ENCODE peak calls at places on chromosomes 2 and 18, in four cellular contexts. One of them, this sample, is unnamed.

GRCh38 chr2:134780977-134781376 is 57.4 kb upstream of the ACMSD start:
- DNase-seq in K562: no peak
- DNase-seq in HepG2: no peak
- DNase-seq in GM12878: no peak
- DNase-seq in this sample: no peak

GRCh38 chr18:48367557-48367956 is 41.6 kb downstream of the ZBTB7C start:
- DNase-seq in GM12878: no peak
- DNase-seq in K562: no peak
- DNase-seq in HepG2: no peak
- DNase-seq in this sample: no peak

GRCh38 chr18:36153203-36153602 is 23.5 kb downstream of the ELP2 start:
- DNase-seq in K562: no peak
- DNase-seq in GM12878: no peak
- DNase-seq in HepG2: peak; percentile 23
- DNase-seq in this sample: no peak

GRCh38 chr2:197450485-197450884 is 2.9 kb upstream of the COQ10B start:
- DNase-seq in GM12878: no peak
- DNase-seq in HepG2: no peak
- DNase-seq in K562: no peak
- DNase-seq in this sample: no peak

GRCh38 chr2:219001577-219002394 is 8.6 kb upstream of the CRYBA2 start:
- DNase-seq in GM12878: no peak
- DNase-seq in K562: peak; percentile 65
- DNase-seq in HepG2: peak; percentile 93
- DNase-seq in this sample: peak; percentile 50

GRCh38 chr18:46096651-46097300 is 1.3 kb downstream of the ATP5F1A start:
- DNase-seq in HepG2: no peak
- DNase-seq in K562: no peak
- DNase-seq in GM12878: no peak
- DNase-seq in this sample: no peak

GRCh38 chr2:26580151-26580550 is 61.0 kb downstream of the CIB4 start:
- DNase-seq in HepG2: no peak
- DNase-seq in GM12878: no peak
- DNase-seq in K562: no peak
- DNase-seq in this sample: peak; percentile 28

GRCh38 chr2:207362716-207363115 is 167.0 kb upstream of the CREB1 start:
- DNase-seq in HepG2: no peak
- DNase-seq in K562: no peak
- DNase-seq in GM12878: no peak
- DNase-seq in this sample: no peak

GRCh38 chr2:46163804-46164569 is 133.2 kb upstream of the EPAS1 start:
- DNase-seq in GM12878: no peak
- DNase-seq in K562: no peak
- DNase-seq in HepG2: no peak
- DNase-seq in this sample: no peak

GRCh38 chr2:203799905-203800304 is 67.7 kb upstream of the CTLA4 start:
- DNase-seq in HepG2: no peak
- DNase-seq in GM12878: peak; percentile 62
- DNase-seq in K562: no peak
- DNase-seq in this sample: no peak

GRCh38 chr18:44589709-44590108 is 91.0 kb upstream of the SETBP1 start:
- DNase-seq in GM12878: no peak
- DNase-seq in HepG2: no peak
- DNase-seq in K562: no peak
- DNase-seq in this sample: no peak

GRCh38 chr18:67135981-67136380 is 380.5 kb downstream of the DSEL start:
- DNase-seq in HepG2: no peak
- DNase-seq in K562: no peak
- DNase-seq in GM12878: no peak
- DNase-seq in this sample: no peak

GRCh38 chr18:58887613-58887963 is 22.9 kb downstream of the ZNF532 start:
- DNase-seq in GM12878: peak; percentile 51
- DNase-seq in HepG2: no peak
- DNase-seq in K562: no peak
- DNase-seq in this sample: no peak

GRCh38 chr2:238278626-238279323 is 9.6 kb downstream of the PER2 start:
- DNase-seq in GM12878: no peak
- DNase-seq in K562: no peak
- DNase-seq in HepG2: no peak
- DNase-seq in this sample: no peak

GRCh38 chr2:145751155-145751554 is 1231.2 kb upstream of the ZEB2 start:
- DNase-seq in GM12878: no peak
- DNase-seq in HepG2: no peak
- DNase-seq in K562: peak; percentile 61
- DNase-seq in this sample: no peak

DNA sequence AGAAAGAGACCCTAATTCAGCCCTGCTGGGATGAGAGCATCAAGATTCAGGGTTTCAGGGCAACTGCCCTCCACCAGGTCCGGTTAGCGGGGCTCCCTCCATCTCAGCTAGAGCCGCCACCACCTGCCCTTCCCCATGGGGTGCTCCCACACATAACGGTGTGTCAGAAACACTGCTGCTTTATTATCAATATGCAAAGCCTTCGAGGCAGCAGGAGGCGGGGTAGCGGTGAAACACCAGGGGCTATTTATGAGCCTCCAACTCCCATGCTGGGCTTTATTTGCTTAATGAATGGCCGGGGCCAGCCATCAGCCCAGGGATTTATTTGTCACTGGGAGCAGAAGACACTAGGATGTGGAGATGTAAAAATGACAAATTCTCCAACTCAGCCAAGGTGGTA is 109.8 kb downstream of the GALNT14 start:
- DNase-seq in K562: no peak
- DNase-seq in HepG2: no peak
- DNase-seq in GM12878: no peak
- DNase-seq in this sample: no peak
- TF ChIP-seq GABPA in K562: no peak
- TF ChIP-seq GABPA in HepG2: no peak
- TF ChIP-seq GABPA in GM12878: no peak
- TF ChIP-seq GABPA in this sample: no peak

GRCh38 chr2:10885479-10885863 is 26.3 kb upstream of the KCNF1 start:
- DNase-seq in HepG2: no peak
- DNase-seq in GM12878: no peak
- DNase-seq in K562: no peak
- DNase-seq in this sample: no peak
- TF ChIP-seq GABPA in HepG2: no peak
- TF ChIP-seq GABPA in GM12878: no peak
- TF ChIP-seq GABPA in K562: no peak
- TF ChIP-seq GABPA in this sample: no peak

DNA sequence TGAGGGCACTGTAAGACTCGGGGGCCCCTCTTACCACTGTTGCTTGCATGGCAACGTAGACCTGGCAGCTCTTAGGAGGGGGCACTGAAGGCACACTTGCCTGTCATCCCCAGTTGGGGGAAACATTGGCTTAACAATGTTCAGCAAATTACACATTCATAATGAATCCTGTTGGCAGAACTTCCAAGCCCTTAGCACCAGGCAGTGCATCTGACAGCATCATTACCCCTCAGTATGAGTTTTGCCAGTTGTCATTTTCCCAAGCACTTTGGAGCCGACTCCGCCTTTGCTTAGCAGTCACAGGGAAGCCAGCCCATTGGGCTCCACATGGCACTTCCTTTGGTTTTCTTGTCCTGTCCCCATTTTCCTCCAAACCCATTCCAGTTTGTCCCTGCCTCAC is 73.7 kb downstream of the VSNL1 start:
- DNase-seq in HepG2: no peak
- DNase-seq in GM12878: no peak
- DNase-seq in K562: no peak
- DNase-seq in this sample: no peak
- TF ChIP-seq GABPA in HepG2: no peak
- TF ChIP-seq GABPA in GM12878: no peak
- TF ChIP-seq GABPA in K562: no peak
- TF ChIP-seq GABPA in this sample: no peak

GRCh38 chr2:222322241-222322640 is 23.4 kb upstream of the PAX3 start:
- DNase-seq in HepG2: no peak
- DNase-seq in GM12878: no peak
- DNase-seq in K562: no peak
- DNase-seq in this sample: no peak

GRCh38 chr2:222318712-222319575 is 20.1 kb upstream of the PAX3 start:
- DNase-seq in GM12878: no peak
- DNase-seq in HepG2: no peak
- DNase-seq in K562: no peak
- DNase-seq in this sample: peak; percentile 77

GRCh38 chr2:222318026-222318711 is 19.4 kb upstream of the PAX3 start:
- DNase-seq in GM12878: no peak
- DNase-seq in HepG2: peak; percentile 53
- DNase-seq in K562: no peak
- DNase-seq in this sample: peak; percentile 84

GRCh38 chr2:222319576-222320440 is 21.0 kb upstream of the PAX3 start:
- DNase-seq in GM12878: no peak
- DNase-seq in HepG2: no peak
- DNase-seq in K562: no peak
- DNase-seq in this sample: peak; percentile 79

GRCh38 chr2:222320441-222321395 is 21.9 kb upstream of the PAX3 start:
- DNase-seq in GM12878: no peak
- DNase-seq in K562: no peak
- DNase-seq in HepG2: no peak
- DNase-seq in this sample: peak; percentile 58
- TF ChIP-seq GABPA in GM12878: no peak
- TF ChIP-seq GABPA in K562: no peak
- TF ChIP-seq GABPA in HepG2: no peak
- TF ChIP-seq GABPA in this sample: no peak

GRCh38 chr2:240156026-240156390 is 15.6 kb upstream of the OTOS start:
- DNase-seq in HepG2: no peak
- DNase-seq in GM12878: no peak
- DNase-seq in K562: no peak
- DNase-seq in this sample: no peak
- TF ChIP-seq GABPA in HepG2: no peak
- TF ChIP-seq GABPA in GM12878: no peak
- TF ChIP-seq GABPA in K562: no peak
- TF ChIP-seq GABPA in this sample: no peak

GRCh38 chr2:20411361-20411894 is 35.4 kb upstream of the RHOB start:
- DNase-seq in K562: peak; percentile 57
- DNase-seq in GM12878: no peak
- DNase-seq in HepG2: peak; percentile 79
- DNase-seq in this sample: peak; percentile 77

GRCh38 chr2:20414806-20415205 is 32.1 kb upstream of the RHOB start:
- DNase-seq in HepG2: no peak
- DNase-seq in GM12878: no peak
- DNase-seq in K562: no peak
- DNase-seq in this sample: no peak

GRCh38 chr2:20415511-20415918 is 31.4 kb upstream of the RHOB start:
- DNase-seq in HepG2: no peak
- DNase-seq in GM12878: no peak
- DNase-seq in K562: no peak
- DNase-seq in this sample: no peak

GRCh38 chr2:20409039-20409438 is 37.8 kb upstream of the RHOB start:
- DNase-seq in K562: no peak
- DNase-seq in GM12878: no peak
- DNase-seq in HepG2: no peak
- DNase-seq in this sample: no peak

DNA sequence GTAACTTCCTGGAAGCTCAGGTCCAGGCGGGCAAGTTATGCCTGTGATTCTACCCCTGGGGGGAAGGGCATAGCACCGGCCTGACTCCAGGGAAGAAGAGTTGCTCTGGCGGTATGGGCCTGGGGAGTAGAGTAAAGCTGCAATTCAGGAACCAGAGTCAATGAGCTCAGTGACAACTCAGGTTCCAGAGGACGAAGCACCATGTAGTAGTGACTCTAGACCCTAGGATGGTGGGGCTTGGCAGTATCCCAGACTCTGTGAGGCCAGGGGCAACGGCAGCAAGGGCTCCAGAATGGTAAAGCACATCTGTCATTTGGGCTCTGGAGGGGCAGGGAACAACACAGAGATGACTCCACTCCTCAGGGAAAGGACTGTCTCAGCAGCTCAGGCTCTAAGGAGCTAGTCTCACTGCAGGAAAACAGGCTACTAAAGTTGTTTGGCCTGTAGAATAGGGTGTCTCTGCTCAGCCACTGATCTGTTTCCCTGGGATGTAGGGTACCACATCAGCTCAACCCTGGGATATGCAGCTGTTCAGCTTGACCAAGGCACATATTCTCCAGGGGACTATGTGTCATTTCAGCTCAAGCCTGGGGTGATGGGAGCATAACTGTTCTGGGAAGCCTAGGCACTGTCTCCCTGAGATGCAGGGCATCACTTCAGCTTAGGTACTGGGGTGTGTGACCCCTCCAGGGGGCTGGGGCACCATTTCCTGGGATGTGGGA is 36.2 kb upstream of the RHOB start:
- DNase-seq in K562: no peak
- DNase-seq in HepG2: no peak
- DNase-seq in GM12878: no peak
- DNase-seq in this sample: no peak
- TF ChIP-seq GABPA in K562: no peak
- TF ChIP-seq GABPA in HepG2: no peak
- TF ChIP-seq GABPA in GM12878: no peak
- TF ChIP-seq GABPA in this sample: no peak

GRCh38 chr2:237161239-237161638 is 75.5 kb downstream of the COPS8 start:
- DNase-seq in GM12878: no peak
- DNase-seq in K562: no peak
- DNase-seq in HepG2: no peak
- DNase-seq in this sample: no peak

GRCh38 chr2:237162959-237163358 is 77.3 kb downstream of the COPS8 start:
- DNase-seq in HepG2: no peak
- DNase-seq in K562: no peak
- DNase-seq in GM12878: no peak
- DNase-seq in this sample: no peak

GRCh38 chr2:237159006-237159897 is 73.6 kb downstream of the COPS8 start:
- DNase-seq in GM12878: no peak
- DNase-seq in HepG2: no peak
- DNase-seq in K562: no peak
- DNase-seq in this sample: no peak

GRCh38 chr2:237158194-237158593 is 72.5 kb downstream of the COPS8 start:
- DNase-seq in HepG2: no peak
- DNase-seq in K562: no peak
- DNase-seq in GM12878: no peak
- DNase-seq in this sample: no peak

GRCh38 chr2:237160271-237160934 is 74.7 kb downstream of the COPS8 start:
- DNase-seq in HepG2: no peak
- DNase-seq in K562: no peak
- DNase-seq in GM12878: no peak
- DNase-seq in this sample: no peak
- TF ChIP-seq GABPA in HepG2: no peak
- TF ChIP-seq GABPA in K562: no peak
- TF ChIP-seq GABPA in GM12878: no peak
- TF ChIP-seq GABPA in this sample: no peak

This sample was measured in SK-N-SH.